ENCODE peak calls at places on chromosomes 7 and 10, in ten cellular contexts. F is GDM1; C is thyroid gland; V is hepatocyte; J is activated T-cell treated with anti-CD3 and anti-CD28 coated beads, Interleukin-2, amount 50 U/mL, for 4 hours; R is breast epithelium; H is upper lobe of left lung; Q is spleen; A is KG1; W is mesothelial cell of epicardium. N is an unnamed sample.
A peak's percentile ranks its signal among the peaks of the same experiment; 100 is the strongest.

GRCh38 chr10:99779335-99779734 is 3.1 kb upstream of the ABCC2 start:
- DNase-seq in W (no peak), C (no peak), F (peak; percentile 3), V (peak; percentile 69), A (peak; percentile 44), H (no peak), J (no peak), R (no peak), Q (no peak), N (no peak)

GRCh38 chr10:1356349-1356748 is 300.2 kb downstream of the WDR37 start:
- DNase-seq in H (no peak), C (no peak), R (no peak), A (no peak), V (no peak), J (no peak), Q (no peak), W (no peak), F (no peak), N (no peak)

GRCh38 chr10:120824864-120825263 is 26.3 kb upstream of the WDR11 start:
- DNase-seq in A (peak; percentile 3), H (peak; percentile 25), F (peak; percentile 17), V (peak; percentile 58), W (peak; percentile 42), Q (no peak), J (no peak), R (no peak), C (peak; percentile 8), N (peak; percentile 41)

GRCh38 chr7:75967573-75967997 is 26.8 kb downstream of the TMEM120A start:
- DNase-seq in R (no peak), C (no peak), F (peak; percentile 32), H (no peak), Q (peak; percentile 70), J (no peak), A (no peak), V (peak; percentile 63), W (no peak), N (no peak)

GRCh38 chr7:137633133-137633532 is 213.6 kb downstream of the DGKI start:
- DNase-seq in J (no peak), A (no peak), V (no peak), Q (no peak), R (no peak), H (no peak), W (no peak), C (no peak), F (no peak), N (no peak)

GRCh38 chr10:12412671-12413368 is 63.5 kb downstream of the CAMK1D start:
- DNase-seq in J (no peak), W (no peak), A (no peak), F (no peak), R (no peak), C (no peak), H (no peak), V (no peak), Q (peak; percentile 53), N (no peak)

GRCh38 chr10:84395581-84395980 is 67.2 kb downstream of the CCSER2 start:
- DNase-seq in J (no peak), H (no peak), W (no peak), F (no peak), A (no peak), C (no peak), Q (no peak), V (no peak), R (no peak), N (no peak)

GRCh38 chr7:36994456-36995112 is 270.3 kb upstream of the AOAH start:
- DNase-seq in Q (no peak), J (no peak), H (no peak), V (no peak), R (no peak), A (no peak), C (peak; percentile 25), W (no peak), F (no peak), N (no peak)

GRCh38 chr7:40470111-40470736 is 335.4 kb downstream of the SUGCT start:
- DNase-seq in Q (no peak), A (no peak), F (no peak), H (no peak), J (no peak), V (peak; percentile 34), C (peak; percentile 1), W (no peak), R (no peak), N (peak; percentile 27)

GRCh38 chr10:110216942-110217341 is 9.5 kb downstream of the MXI1 start:
- DNase-seq in C (no peak), Q (no peak), J (no peak), W (no peak), F (no peak), H (no peak), A (no peak), R (no peak), V (no peak), N (no peak)

GRCh38 chr10:97762816-97763215 is 9.0 kb downstream of the SFRP5 start:
- DNase-seq in W (no peak), R (peak; percentile 48), H (no peak), F (no peak), A (no peak), V (no peak), C (no peak), J (no peak), Q (no peak), N (no peak)

GRCh38 chr10:114623661-114624294 is 34.3 kb downstream of the ABLIM1 start:
- DNase-seq in V (no peak), H (no peak), W (no peak), F (peak; percentile 15), A (no peak), C (peak; percentile 62), Q (no peak), R (peak; percentile 24), J (no peak), N (peak; percentile 47)